ENCODE peak calls at places on chromosome 2, in six cellular contexts. N, F, Q, Y, E and P are unnamed samples.

GRCh38 chr2:71348302-71348701 is 16.7 kb downstream of the ZNF638 start:
- DNase-seq in N (no peak), F (no peak), Q (no peak), Y (peak; percentile 59), E (peak; percentile 32), P (no peak)

GRCh38 chr2:208269091-208269490 is 3.0 kb downstream of the PIKFYVE start:
- DNase-seq in N (no peak), F (no peak), Q (no peak), Y (no peak), E (peak; percentile 30), P (no peak)

GRCh38 chr2:85678384-85678783 is 10.4 kb upstream of the SFTPB start:
- DNase-seq in N (no peak), F (peak; percentile 44), Q (no peak), Y (no peak), E (no peak), P (no peak)

GRCh38 chr2:31997653-31998052 is 13.2 kb downstream of the MEMO1 start:
- DNase-seq in N (no peak), F (no peak), Q (no peak), Y (no peak), E (no peak), P (no peak)

GRCh38 chr2:148756292-148756975 is 111.9 kb downstream of the EPC2 start:
- DNase-seq in N (no peak), F (no peak), Q (no peak), Y (no peak), E (no peak), P (no peak)

GRCh38 chr2:109526442-109526970 is 87.3 kb downstream of the SEPTIN10 start:
- DNase-seq in N (no peak), F (peak; percentile 50), Q (no peak), Y (no peak), E (no peak), P (no peak)

GRCh38 chr2:200483729-200484198 is 26.1 kb downstream of the KCTD18 start:
- DNase-seq in N (no peak), F (no peak), Q (peak; percentile 71), Y (peak; percentile 78), E (peak; percentile 82), P (no peak)

GRCh38 chr2:61670591-61671503 is 132.7 kb upstream of the XPO1 start:
- DNase-seq in N (no peak), F (peak; percentile 79), Q (no peak), Y (no peak), E (no peak), P (peak; percentile 6)

GRCh38 chr2:32852821-32853220 is 93.9 kb upstream of the LTBP1 start:
- DNase-seq in N (no peak), F (no peak), Q (no peak), Y (no peak), E (no peak), P (no peak)

GRCh38 chr2:111100765-111101162 is 19.9 kb upstream of the BCL2L11 start:
- DNase-seq in N (no peak), F (no peak), Q (no peak), Y (no peak), E (peak; percentile 13), P (no peak)

GRCh38 chr2:187854801-187855200 is 300.6 kb upstream of the TFPI start:
- DNase-seq in N (no peak), F (no peak), Q (no peak), Y (no peak), E (peak; percentile 79), P (no peak)

GRCh38 chr2:120378605-120379004 is 32.7 kb downstream of the INHBB start:
- DNase-seq in N (no peak), F (no peak), Q (peak; percentile 6), Y (no peak), E (no peak), P (no peak)

GRCh38 chr2:214019973-214020345 is 390.9 kb upstream of the VWC2L start:
- DNase-seq in N (no peak), F (no peak), Q (no peak), Y (no peak), E (no peak), P (no peak)

GRCh38 chr2:62143696-62144095 is 52.2 kb upstream of the B3GNT2 start:
- DNase-seq in N (no peak), F (no peak), Q (no peak), Y (no peak), E (no peak), P (no peak)

GRCh38 chr2:170218931-170219330 is 41.0 kb downstream of the MYO3B start:
- DNase-seq in N (no peak), F (no peak), Q (no peak), Y (peak; percentile 61), E (peak; percentile 25), P (no peak)

GRCh38 chr2:194545978-194546377 is 1111.0 kb upstream of the SLC39A10 start:
- DNase-seq in N (no peak), F (no peak), Q (no peak), Y (no peak), E (peak; percentile 8), P (no peak)

GRCh38 chr2:191923652-191923997 is 76.7 kb upstream of the CAVIN2 start:
- DNase-seq in N (no peak), F (no peak), Q (no peak), Y (no peak), E (no peak), P (no peak)

GRCh38 chr2:16060125-16060935 is 120.0 kb downstream of the MYCN start:
- DNase-seq in N (no peak), F (no peak), Q (no peak), Y (no peak), E (no peak), P (no peak)

GRCh38 chr2:222499226-222499625 is 74.9 kb downstream of the SGPP2 start:
- DNase-seq in N (no peak), F (no peak), Q (no peak), Y (no peak), E (no peak), P (no peak)

GRCh38 chr2:222504191-222504590 is 79.8 kb downstream of the SGPP2 start:
- DNase-seq in N (no peak), F (no peak), Q (no peak), Y (no peak), E (peak; percentile 6), P (no peak)

GRCh38 chr2:222506230-222506934 is 82.0 kb downstream of the SGPP2 start:
- DNase-seq in N (no peak), F (no peak), Q (no peak), Y (no peak), E (no peak), P (no peak)

DNA sequence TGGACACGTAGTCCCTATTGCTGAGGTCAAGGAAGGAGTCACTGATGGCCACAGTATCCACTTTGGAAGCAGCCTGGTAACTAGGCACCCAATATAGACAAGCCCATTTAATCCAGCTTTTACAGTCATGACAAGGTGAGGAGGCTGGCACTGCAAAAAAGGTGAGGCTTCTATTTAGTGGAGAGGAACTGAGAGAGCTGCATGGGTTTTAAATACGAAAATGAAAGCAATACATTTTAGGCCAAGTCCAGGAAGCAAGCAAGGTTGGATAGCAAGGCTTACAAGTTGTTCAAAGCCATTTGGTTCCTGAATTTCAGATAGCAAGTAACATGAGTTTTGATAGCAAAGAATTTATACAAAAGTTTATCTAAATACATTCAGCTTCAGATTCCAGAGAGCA is 80.4 kb downstream of the SGPP2 start:
- DNase-seq in N (no peak), F (no peak), Q (no peak), Y (no peak), E (no peak), P (no peak)
- H3K27ac ChIP-seq in N (no peak overlapping the region), F (no peak overlapping the region), Q (no peak overlapping the region), Y (no peak overlapping the region), E (no peak overlapping the region), P (no peak overlapping the region)

GRCh38 chr2:20211860-20212458 is 13.0 kb downstream of the SDC1 start:
- DNase-seq in N (no peak), F (no peak), Q (no peak), Y (no peak), E (no peak), P (no peak)
- H3K27ac ChIP-seq in N (no peak overlapping the region), F (no peak overlapping the region), Q (peak overlapping the region; percentile 67), Y (no peak overlapping the region), E (no peak overlapping the region), P (no peak overlapping the region)

GRCh38 chr2:233422649-233423435 is 68.5 kb downstream of the DGKD start:
- DNase-seq in N (no peak), F (no peak), Q (no peak), Y (no peak), E (no peak), P (no peak)
- H3K27ac ChIP-seq in N (peak overlapping the region; percentile 73), F (no peak overlapping the region), Q (peak overlapping the region; percentile 75), Y (no peak overlapping the region), E (no peak overlapping the region), P (peak overlapping the region; percentile 71)

DNA sequence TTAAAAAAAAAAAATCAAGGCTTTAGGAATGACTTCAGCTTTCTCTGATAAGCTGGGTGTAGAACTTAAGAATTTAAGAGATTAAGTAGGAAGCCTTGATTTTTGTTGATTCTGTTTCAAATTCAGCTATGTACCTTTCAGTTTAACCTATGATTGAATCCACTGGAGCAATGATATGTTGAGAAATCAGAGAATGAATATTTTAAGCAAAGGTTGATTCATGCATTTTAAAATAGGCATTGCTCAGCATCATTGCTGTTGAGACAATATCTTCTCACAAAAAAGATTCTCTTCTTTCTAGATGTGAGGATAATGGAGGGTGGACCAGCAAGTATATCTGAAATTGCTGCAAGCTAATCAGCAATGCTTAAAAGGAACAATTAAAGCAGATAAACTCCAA is 109.8 kb downstream of the MAP3K20 start:
- DNase-seq in N (no peak), F (no peak), Q (no peak), Y (no peak), E (no peak), P (no peak)
- H3K27ac ChIP-seq in N (no peak overlapping the region), F (peak overlapping the region; percentile 74), Q (no peak overlapping the region), Y (no peak overlapping the region), E (no peak overlapping the region), P (no peak overlapping the region)

GRCh38 chr2:72949045-72949444 is 31.7 kb downstream of the EMX1 start:
- DNase-seq in N (no peak), F (no peak), Q (no peak), Y (no peak), E (no peak), P (no peak)
- H3K27ac ChIP-seq in N (no peak overlapping the region), F (no peak overlapping the region), Q (no peak overlapping the region), Y (no peak overlapping the region), E (no peak overlapping the region), P (no peak overlapping the region)